ENCODE peak calls at places on chromosomes 12 and 14, in nine cellular contexts. Q, L, U, K, D, X, C, G and M are unnamed samples.

GRCh38 chr12:50618864-50619609 is 114.3 kb downstream of the DIP2B start:
- DNase-seq in Q (peak), L (no peak), U (peak), K (no peak), D (peak), X (peak), C (no peak), G (no peak), M (no peak)

GRCh38 chr12:111753144-111753881 is 13.4 kb upstream of the ALDH2 start:
- DNase-seq in Q (no peak), L (no peak), U (peak), K (peak), D (peak), X (peak), C (peak), G (no peak), M (peak)

GRCh38 chr14:97704316-97704715 is 907.1 kb downstream of the VRK1 start:
- DNase-seq in Q (no peak), L (no peak), U (no peak), K (no peak), D (no peak), X (no peak), C (peak), G (no peak), M (no peak)

GRCh38 chr14:93959239-93960107 is 16.9 kb downstream of the ASB2 start:
- DNase-seq in Q (no peak), L (peak), U (no peak), K (peak), D (peak), X (peak), C (peak), G (peak), M (peak)

GRCh38 chr12:77742631-77743030 is 88.1 kb upstream of the NAV3 start:
- DNase-seq in Q (peak), L (no peak), U (peak), K (no peak), D (no peak), X (no peak), C (no peak), G (no peak), M (no peak)

GRCh38 chr14:33465952-33466700 is 484.7 kb downstream of the EGLN3 start:
- DNase-seq in Q (no peak), L (no peak), U (no peak), K (no peak), D (no peak), X (peak), C (no peak), G (no peak), M (no peak)

GRCh38 chr12:109134186-109134917 is 18.0 kb downstream of the ACACB start:
- DNase-seq in Q (no peak), L (no peak), U (no peak), K (no peak), D (peak), X (peak), C (peak), G (no peak), M (no peak)

GRCh38 chr14:74488788-74489397 is 4.2 kb downstream of the NPC2 start:
- DNase-seq in Q (no peak), L (no peak), U (no peak), K (peak), D (peak), X (peak), C (no peak), G (no peak), M (no peak)

GRCh38 chr14:24986206-24986893 is 63.6 kb downstream of the STXBP6 start:
- DNase-seq in Q (no peak), L (no peak), U (no peak), K (no peak), D (no peak), X (no peak), C (no peak), G (no peak), M (no peak)

GRCh38 chr14:58752782-58753181 is 115.0 kb downstream of the DACT1 start:
- DNase-seq in Q (no peak), L (no peak), U (no peak), K (peak), D (no peak), X (no peak), C (no peak), G (no peak), M (peak)

GRCh38 chr12:95385246-95385645 is 88.7 kb upstream of the METAP2 start:
- DNase-seq in Q (no peak), L (no peak), U (no peak), K (no peak), D (peak), X (peak), C (peak), G (no peak), M (no peak)

GRCh38 chr12:93979189-93979588 is 169.2 kb upstream of the PLXNC1 start:
- DNase-seq in Q (no peak), L (no peak), U (no peak), K (peak), D (no peak), X (peak), C (peak), G (no peak), M (no peak)

GRCh38 chr14:104223810-104224515 is 85.6 kb downstream of the KIF26A start:
- DNase-seq in Q (peak), L (no peak), U (no peak), K (peak), D (no peak), X (no peak), C (no peak), G (no peak), M (no peak)

GRCh38 chr14:35144029-35144428 is 21.7 kb downstream of the PRORP start:
- DNase-seq in Q (no peak), L (no peak), U (no peak), K (no peak), D (no peak), X (no peak), C (no peak), G (no peak), M (no peak)

GRCh38 chr14:68898248-68899032 is 80.7 kb downstream of the ACTN1 start:
- DNase-seq in Q (no peak), L (no peak), U (no peak), K (no peak), D (no peak), X (no peak), C (no peak), G (no peak), M (no peak)

GRCh38 chr14:23438130-23438893 is 2.9 kb upstream of the MYH7 start:
- DNase-seq in Q (no peak), L (no peak), U (no peak), K (no peak), D (no peak), X (no peak), C (no peak), G (no peak), M (no peak)